ENCODE peak calls at places on chromosome 14, in eight cellular contexts. R is breast epithelium, E is tibial nerve, X is IMR-90, B is body of pancreas, Z is nephron progenitor cell, F is GM13977, V is bronchial epithelial cell. W is an unnamed sample.

GRCh38 chr14:104382361-104383087 is 197.0 kb upstream of the C14orf180 start:
- DNase-seq in B (no peak), F (no peak), R (no peak), X (no peak), V (no peak), Z (no peak), E (no peak), W (no peak)

GRCh38 chr14:62409909-62410308 is 635.3 kb downstream of the KCNH5 start:
- DNase-seq in B (no peak), Z (no peak), V (peak), E (no peak), F (no peak), R (no peak), X (peak), W (no peak)

GRCh38 chr14:33985242-33985641 is 34.4 kb upstream of the EGLN3 start:
- DNase-seq in F (no peak), E (no peak), V (no peak), B (no peak), X (no peak), Z (no peak), R (no peak), W (no peak)

GRCh38 chr14:24194186-24194872 is 912 bp downstream of the TM9SF1 start:
- DNase-seq in B (no peak), F (no peak), V (no peak), R (no peak), E (no peak), X (no peak), Z (no peak), W (no peak)

GRCh38 chr14:63745858-63746425 is 18.1 kb upstream of the SGPP1 start:
- DNase-seq in F (no peak), R (no peak), Z (no peak), X (no peak), V (no peak), E (no peak), B (no peak), W (no peak)

GRCh38 chr14:79411403-79412174 is 799.7 kb downstream of the DIO2 start:
- DNase-seq in R (no peak), X (peak), V (peak), B (no peak), Z (no peak), E (no peak), F (no peak), W (no peak)

GRCh38 chr14:84254205-84254788 is 1275.6 kb upstream of the FLRT2 start:
- DNase-seq in X (no peak), V (no peak), R (no peak), E (no peak), B (no peak), F (no peak), Z (peak), W (no peak)

GRCh38 chr14:72736348-72736747 is 157.6 kb downstream of the DPF3 start:
- DNase-seq in B (no peak), F (no peak), E (no peak), X (peak), R (no peak), Z (no peak), V (no peak), W (peak)

GRCh38 chr14:38367922-38368321 is 112.0 kb upstream of the CLEC14A start:
- DNase-seq in B (no peak), E (no peak), V (no peak), Z (no peak), X (no peak), R (no peak), F (no peak), W (no peak)

GRCh38 chr14:97850886-97851285 is 1053.7 kb downstream of the VRK1 start:
- DNase-seq in V (no peak), R (no peak), F (no peak), E (no peak), B (no peak), Z (no peak), X (no peak), W (no peak)

GRCh38 chr14:97851438-97851995 is 1054.3 kb downstream of the VRK1 start:
- DNase-seq in V (no peak), F (no peak), B (no peak), X (no peak), E (no peak), R (no peak), Z (no peak), W (no peak)

DNA sequence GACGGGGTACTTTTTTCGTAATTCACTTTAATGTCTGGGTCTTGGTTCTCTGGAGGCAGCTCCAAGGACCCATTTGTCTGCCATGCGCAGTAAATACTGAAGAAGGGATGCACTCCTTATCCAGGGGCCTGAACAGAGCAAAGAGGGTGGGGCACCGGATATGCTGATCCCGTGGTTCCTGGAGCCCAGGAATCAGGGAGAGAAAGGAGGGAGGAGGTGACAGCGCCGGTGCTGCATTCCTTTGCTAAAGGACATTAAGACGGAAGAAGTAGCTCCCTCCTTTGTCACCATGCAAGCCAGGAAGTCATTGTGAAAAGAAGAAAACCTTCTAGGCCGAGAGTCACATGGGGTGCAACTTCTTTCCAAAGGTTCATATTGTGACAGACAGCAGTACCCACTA is 1057.7 kb downstream of the VRK1 start:
- DNase-seq in X (no peak), R (no peak), E (no peak), V (no peak), F (no peak), Z (no peak), B (no peak), W (no peak)
- TF ChIP-seq CTCF in X (no peak), R (no peak), E (no peak), V (no peak), F (no peak), Z (no peak), B (no peak), W (no peak)

DNA sequence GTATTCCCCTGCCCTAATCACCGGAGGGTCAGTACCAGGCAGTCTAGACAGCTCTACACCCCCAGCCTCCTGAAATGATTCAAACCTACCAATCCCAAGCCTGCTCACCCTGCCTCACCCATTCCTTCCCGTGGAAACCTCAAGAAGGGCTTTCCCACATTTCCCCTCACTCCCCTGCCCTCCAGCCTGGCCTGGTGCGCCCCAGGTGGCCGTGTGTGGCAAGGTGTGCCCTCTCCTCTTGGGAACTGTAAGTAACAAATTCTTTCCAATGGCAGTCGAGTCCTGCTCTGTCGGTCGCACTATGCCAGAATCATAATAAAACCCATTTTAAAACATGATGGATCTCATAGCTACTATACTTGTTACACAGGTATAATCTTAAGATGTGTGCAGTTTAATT is 13.9 kb upstream of the DEGS2 start:
- DNase-seq in E (no peak), Z (no peak), B (no peak), V (no peak), F (no peak), X (no peak), R (no peak), W (no peak)
- TF ChIP-seq CTCF in E (no peak), Z (no peak), B (no peak), V (no peak), F (no peak), X (no peak), R (no peak), W (no peak)

DNA sequence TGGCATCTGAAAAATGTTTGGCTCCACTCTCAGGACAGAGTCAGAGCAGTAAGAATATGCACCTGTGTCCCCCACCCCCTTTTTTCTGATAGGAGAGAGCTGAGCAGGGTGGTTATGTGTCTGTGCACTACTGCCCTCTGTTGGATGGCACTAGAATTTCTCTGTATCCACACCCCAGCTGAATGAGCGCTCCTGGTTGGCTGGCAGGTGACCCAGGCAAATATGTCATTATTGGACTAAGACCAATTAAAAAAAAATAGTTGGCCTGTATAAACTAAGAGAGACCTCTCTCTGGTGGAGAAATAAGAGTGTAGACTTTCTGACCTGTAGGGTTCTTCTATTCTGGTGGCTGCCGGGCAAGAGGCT is 107.0 kb downstream of the PTCSC3 start:
- DNase-seq in V (peak), Z (peak), B (peak), X (peak), R (no peak), F (peak), E (no peak), W (no peak)
- TF ChIP-seq CTCF in V (peak), Z (peak), B (peak), X (peak), R (no peak), F (peak), E (peak), W (no peak)

DNA sequence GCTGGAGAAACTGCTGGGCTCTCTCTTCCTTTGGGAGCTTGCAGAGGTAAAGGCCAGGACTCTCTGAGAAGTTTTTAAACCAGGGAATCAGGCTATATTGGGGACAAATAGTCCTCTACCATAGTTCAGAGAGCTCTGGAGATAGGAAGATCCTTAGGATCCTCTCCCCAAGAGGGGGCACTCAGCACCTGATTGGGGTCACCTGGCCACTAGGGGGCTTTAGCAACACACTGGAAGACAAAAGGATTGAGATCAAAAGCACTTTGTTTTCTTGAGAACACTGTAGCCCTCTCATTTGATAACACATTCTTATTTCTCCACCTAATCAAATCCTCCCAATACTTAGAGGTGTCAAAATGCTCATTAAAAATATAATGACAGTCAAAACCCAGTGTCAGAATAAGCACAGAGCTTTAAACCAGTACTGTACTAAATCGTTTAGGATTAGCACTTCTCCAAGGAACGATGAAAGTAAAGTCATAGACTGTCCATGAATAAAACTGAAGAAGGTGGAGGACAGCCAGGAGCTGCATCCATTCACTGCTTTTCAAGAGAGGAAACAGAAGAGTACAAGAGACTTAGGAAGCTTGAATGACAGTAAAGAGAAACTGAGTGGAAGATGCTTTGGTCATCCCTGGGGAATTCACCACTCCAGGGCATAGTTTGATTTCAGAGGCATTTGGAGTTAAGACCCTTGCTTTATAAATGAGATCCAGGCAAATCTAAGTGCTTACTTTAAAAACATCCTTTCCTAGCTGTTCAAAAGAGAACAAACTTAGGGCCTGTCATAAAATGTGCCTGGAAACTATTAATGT is 26.5 kb downstream of the BMP4 start:
- DNase-seq in R (no peak), X (no peak), B (peak), Z (peak), E (no peak), F (peak), V (peak), W (no peak)
- TF ChIP-seq CTCF in R (no peak), X (peak), B (peak), Z (peak), E (no peak), F (peak), V (peak), W (peak)

GRCh38 chr14:66101662-66102061 is 384.5 kb upstream of the CCDC196 start:
- DNase-seq in X (no peak), F (no peak), E (no peak), Z (no peak), R (no peak), V (no peak), B (no peak), W (no peak)
- TF ChIP-seq CTCF in X (no peak), F (no peak), E (no peak), Z (no peak), R (no peak), V (no peak), B (no peak), W (no peak)

DNA sequence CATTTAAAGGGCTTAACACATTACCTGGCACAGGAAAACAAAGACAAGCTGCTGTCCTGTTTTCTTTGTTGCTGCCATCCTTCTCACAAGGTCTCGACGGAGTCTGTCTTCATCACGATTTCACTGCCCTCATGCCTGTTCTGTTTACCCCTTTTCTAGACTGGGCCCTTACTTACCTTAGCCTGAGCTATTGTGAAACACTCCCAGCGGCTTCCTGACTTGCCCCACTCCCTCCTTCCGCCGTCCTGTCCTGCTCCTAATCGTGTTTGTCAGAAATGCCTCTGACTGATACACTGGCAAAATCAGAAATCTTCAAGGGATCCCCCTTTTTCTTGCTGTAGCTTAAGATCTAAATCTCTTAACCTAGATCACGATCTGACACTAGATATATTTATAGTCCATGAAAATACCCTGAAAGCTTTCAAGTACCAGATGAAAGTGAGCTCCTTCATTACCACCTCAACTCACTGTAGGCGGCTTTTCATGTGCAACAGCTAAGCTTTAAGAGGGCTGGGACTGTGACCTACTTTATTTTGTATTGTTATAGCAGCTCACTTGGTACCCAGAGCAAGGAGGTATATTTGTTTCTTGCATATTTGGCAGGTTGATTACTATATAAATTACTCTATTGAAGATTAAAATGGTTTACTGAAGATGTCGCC is 32.1 kb downstream of the TECPR2 start:
- DNase-seq in X (no peak), V (no peak), Z (no peak), R (no peak), F (no peak), E (no peak), B (no peak), W (no peak)
- TF ChIP-seq CTCF in X (no peak), V (no peak), Z (no peak), R (no peak), F (no peak), E (no peak), B (no peak), W (no peak)

W was measured in gastrocnemius medialis.